ENCODE peak calls at places on chromosomes 1 and 21, in six cellular contexts. Z is heart right ventricle; Q is CD4-positive, alpha-beta T cell; O is tibial nerve; V is mammary epithelial cell; P is cardiac muscle cell. X is an unnamed sample.

GRCh38 chr21:20040768-20041167 is 957.4 kb upstream of the NCAM2 start:
- DNase-seq in Z (no peak), Q (no peak), O (no peak), V (no peak), P (no peak), X (no peak)

GRCh38 chr1:31778763-31779488 is 14.8 kb upstream of the ADGRB2 start:
- DNase-seq in Z (no peak), Q (no peak), O (no peak), V (no peak), P (no peak), X (no peak)

GRCh38 chr1:26785611-26786436 is 1.9 kb upstream of the PIGV start:
- DNase-seq in Z (no peak), Q (no peak), O (no peak), V (no peak), P (peak; percentile 53), X (no peak)

GRCh38 chr1:246794261-246795093 is 70.3 kb downstream of the SCCPDH start:
- DNase-seq in Z (no peak), Q (no peak), O (no peak), V (peak; percentile 35), P (peak; percentile 18), X (peak; percentile 93)

GRCh38 chr21:36059823-36060158 is 535 bp downstream of the SETD4 start:
- DNase-seq in Z (peak; percentile 43), Q (peak; percentile 2), O (no peak), V (no peak), P (no peak), X (peak; percentile 71)

GRCh38 chr1:3463013-3463385 is 8.5 kb downstream of the ARHGEF16 start:
- DNase-seq in Z (peak; percentile 12), Q (no peak), O (no peak), V (no peak), P (no peak), X (no peak)

GRCh38 chr1:224923726-224924125 is 5.7 kb upstream of the DNAH14 start:
- DNase-seq in Z (no peak), Q (no peak), O (no peak), V (no peak), P (no peak), X (no peak)

GRCh38 chr21:29786509-29786908 is 153.3 kb downstream of the GRIK1 start:
- DNase-seq in Z (no peak), Q (no peak), O (no peak), V (no peak), P (no peak), X (no peak)

GRCh38 chr21:34999397-34999941 is 49.6 kb downstream of the RUNX1 start:
- DNase-seq in Z (no peak), Q (no peak), O (no peak), V (no peak), P (peak; percentile 13), X (no peak)

GRCh38 chr1:42914092-42914625 is 44.5 kb downstream of the SLC2A1 start:
- DNase-seq in Z (no peak), Q (no peak), O (no peak), V (peak; percentile 39), P (no peak), X (no peak)

GRCh38 chr1:28265577-28265976 is 6.3 kb downstream of the SESN2 start:
- DNase-seq in Z (no peak), Q (no peak), O (no peak), V (no peak), P (no peak), X (no peak)

GRCh38 chr1:60998786-60999185 is 83.6 kb upstream of the NFIA start:
- DNase-seq in Z (no peak), Q (no peak), O (no peak), V (no peak), P (no peak), X (peak; percentile 16)

GRCh38 chr1:32886012-32886827 is at the start of gene HPCA:
- DNase-seq in Z (peak; percentile 60), Q (no peak), O (no peak), V (peak; percentile 41), P (peak; percentile 72), X (peak; percentile 81)

GRCh38 chr1:50060279-50060678 is 36.5 kb upstream of the AGBL4 start:
- DNase-seq in Z (no peak), Q (no peak), O (no peak), V (peak; percentile 15), P (no peak), X (no peak)

GRCh38 chr21:38986460-38987395 is 181.0 kb downstream of the ETS2 start:
- DNase-seq in Z (no peak), Q (no peak), O (no peak), V (no peak), P (no peak), X (no peak)

GRCh38 chr1:103087261-103087660 is 21.1 kb downstream of the COL11A1 start:
- DNase-seq in Z (no peak), Q (no peak), O (no peak), V (no peak), P (no peak), X (no peak)

GRCh38 chr1:11573293-11573692 is 80.9 kb downstream of the FBXO2 start:
- DNase-seq in Z (no peak), Q (no peak), O (no peak), V (no peak), P (no peak), X (no peak)

GRCh38 chr1:11570821-11571220 is 83.4 kb downstream of the FBXO2 start:
- DNase-seq in Z (no peak), Q (no peak), O (no peak), V (no peak), P (no peak), X (no peak)

GRCh38 chr1:11569954-11570353 is 84.3 kb downstream of the FBXO2 start:
- DNase-seq in Z (no peak), Q (no peak), O (no peak), V (no peak), P (no peak), X (no peak)

GRCh38 chr1:11569551-11569950 is 84.7 kb downstream of the FBXO2 start:
- DNase-seq in Z (no peak), Q (no peak), O (no peak), V (peak; percentile 70), P (no peak), X (no peak)

DNA sequence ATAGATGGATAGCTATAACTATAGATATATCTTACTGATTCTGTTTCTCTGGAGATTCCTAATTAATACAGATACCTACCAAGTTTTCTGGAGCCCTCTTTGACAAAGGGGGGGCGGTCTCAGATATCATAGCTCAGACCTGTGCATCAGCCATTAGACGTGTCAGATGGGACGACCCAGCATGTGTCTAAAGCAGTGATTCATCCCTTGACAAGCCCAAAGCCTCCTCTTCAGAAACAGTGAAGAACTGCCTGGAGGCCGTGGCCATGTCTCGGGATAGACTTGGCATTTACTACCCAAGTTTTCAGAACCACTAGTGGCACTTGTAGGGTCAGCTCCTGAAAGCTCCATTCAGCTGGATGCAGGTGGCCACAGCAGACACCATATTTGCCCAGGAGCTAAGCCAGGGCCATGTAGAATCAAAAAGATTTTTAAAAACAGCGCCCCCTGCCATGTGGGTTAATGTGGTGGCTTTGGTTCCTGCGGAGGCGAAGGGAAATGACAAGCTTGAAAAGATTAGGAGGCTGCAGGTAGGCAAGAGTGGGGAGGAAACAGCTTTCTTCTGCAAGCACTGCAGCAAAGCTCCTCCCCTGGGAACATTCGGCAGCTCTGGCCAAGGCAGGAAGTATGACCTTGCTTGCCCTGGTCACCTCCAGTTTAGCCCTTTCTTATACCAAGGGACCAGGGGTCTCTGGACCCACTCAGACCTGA is 82.2 kb downstream of the FBXO2 start:
- DNase-seq in Z (no peak), Q (no peak), O (no peak), V (no peak), P (no peak), X (peak; percentile 59)
- TF ChIP-seq CTCF in Z (peak; percentile 29), Q (no peak), O (no peak), V (peak; percentile 32), P (no peak), X (peak; percentile 19)

GRCh38 chr1:118264326-118264725 is 79.3 kb upstream of the SPAG17 start:
- DNase-seq in Z (no peak), Q (no peak), O (no peak), V (no peak), P (no peak), X (no peak)
- H3K27ac ChIP-seq in Z (no peak overlapping the region), Q (no peak overlapping the region), O (no peak overlapping the region), V (no peak overlapping the region), P (no peak overlapping the region), X (no peak overlapping the region)

GRCh38 chr1:91513160-91513559 is 12.5 kb downstream of the CDC7 start:
- DNase-seq in Z (no peak), Q (no peak), O (no peak), V (no peak), P (peak; percentile 57), X (no peak)
- TF ChIP-seq CTCF in Z (peak; percentile 70), Q (peak; percentile 71), O (peak; percentile 69), V (peak; percentile 26), P (peak; percentile 34), X (no peak)

GRCh38 chr1:212952596-212952995 is 2.3 kb downstream of the VASH2 start:
- DNase-seq in Z (no peak), Q (no peak), O (no peak), V (no peak), P (no peak), X (peak; percentile 22)
- H3K27ac ChIP-seq in Z (no peak overlapping the region), Q (no peak overlapping the region), O (no peak overlapping the region), V (no peak overlapping the region), P (no peak overlapping the region), X (no peak overlapping the region)